ENCODE peak calls at places on chromosomes 12 and 14, in five cellular contexts. One of them, this sample, is unnamed.
A peak's percentile ranks its signal among the peaks of the same experiment; 100 is the strongest.

GRCh38 chr14:101600336-101600890 is 39.1 kb downstream of the DIO3 start:
- DNase-seq in NCI-H524 treated with DMSO at 0.1 percent for 48 hours: no peak
- DNase-seq in GDM1: no peak
- DNase-seq in neural crest cell: no peak
- DNase-seq in adrenal gland: no peak
- DNase-seq in this sample: no peak

GRCh38 chr12:12909995-12910391 is 18.6 kb downstream of the GPRC5A start:
- DNase-seq in adrenal gland: no peak
- DNase-seq in NCI-H524 treated with DMSO at 0.1 percent for 48 hours: no peak
- DNase-seq in neural crest cell: no peak
- DNase-seq in GDM1: no peak
- DNase-seq in this sample: no peak

GRCh38 chr12:76006028-76006916 is 25.3 kb downstream of the PHLDA1 start:
- DNase-seq in NCI-H524 treated with DMSO at 0.1 percent for 48 hours: peak; percentile 79
- DNase-seq in adrenal gland: no peak
- DNase-seq in GDM1: no peak
- DNase-seq in neural crest cell: no peak
- DNase-seq in this sample: no peak

GRCh38 chr12:89682284-89682683 is 26.4 kb downstream of the ATP2B1 start:
- DNase-seq in adrenal gland: no peak
- DNase-seq in NCI-H524 treated with DMSO at 0.1 percent for 48 hours: no peak
- DNase-seq in GDM1: no peak
- DNase-seq in neural crest cell: no peak
- DNase-seq in this sample: no peak

GRCh38 chr12:86985298-86985697 is 729.1 kb upstream of the MGAT4C start:
- DNase-seq in neural crest cell: no peak
- DNase-seq in GDM1: no peak
- DNase-seq in NCI-H524 treated with DMSO at 0.1 percent for 48 hours: no peak
- DNase-seq in adrenal gland: no peak
- DNase-seq in this sample: no peak

GRCh38 chr14:27338012-27338411 is 740.2 kb upstream of the NOVA1 start:
- DNase-seq in GDM1: no peak
- DNase-seq in adrenal gland: no peak
- DNase-seq in NCI-H524 treated with DMSO at 0.1 percent for 48 hours: no peak
- DNase-seq in neural crest cell: no peak
- DNase-seq in this sample: no peak

GRCh38 chr14:95496690-95497241 is 19.7 kb downstream of the SYNE3 start:
- DNase-seq in NCI-H524 treated with DMSO at 0.1 percent for 48 hours: no peak
- DNase-seq in adrenal gland: no peak
- DNase-seq in GDM1: no peak
- DNase-seq in neural crest cell: no peak
- DNase-seq in this sample: no peak

GRCh38 chr14:91059576-91060471 is 617 bp downstream of the RPS6KA5 start:
- DNase-seq in adrenal gland: peak; percentile 27
- DNase-seq in neural crest cell: peak; percentile 21
- DNase-seq in GDM1: peak; percentile 65
- DNase-seq in NCI-H524 treated with DMSO at 0.1 percent for 48 hours: peak; percentile 71
- DNase-seq in this sample: peak; percentile 59

GRCh38 chr12:121575952-121576615 is 4.7 kb downstream of the KDM2B start:
- DNase-seq in GDM1: no peak
- DNase-seq in neural crest cell: no peak
- DNase-seq in adrenal gland: no peak
- DNase-seq in NCI-H524 treated with DMSO at 0.1 percent for 48 hours: no peak
- DNase-seq in this sample: no peak

GRCh38 chr12:56935157-56935556 is 949 bp upstream of the SDR9C7 start:
- DNase-seq in NCI-H524 treated with DMSO at 0.1 percent for 48 hours: no peak
- DNase-seq in GDM1: no peak
- DNase-seq in neural crest cell: no peak
- DNase-seq in adrenal gland: no peak
- DNase-seq in this sample: no peak

GRCh38 chr12:65826513-65827171 is 2.4 kb downstream of the HMGA2 start:
- DNase-seq in neural crest cell: no peak
- DNase-seq in GDM1: no peak
- DNase-seq in adrenal gland: no peak
- DNase-seq in NCI-H524 treated with DMSO at 0.1 percent for 48 hours: no peak
- DNase-seq in this sample: peak; percentile 37